ENCODE peak calls at places on chromosome 6, in eight cellular contexts. L is endothelial cell; I is epithelial cell of esophagus; G is posterior vena cava; E is GM10248; P is stimulated activated CD4-positive, alpha-beta T cell treated with anti-CD3 and anti-CD28 coated beads, Interleukin-4, amount 100 ng/mL, for 24 hours; U is foreskin fibroblast; V is M059J. M is an unnamed sample.

GRCh38 chr6:125196613-125197012 is 43.0 kb downstream of the TPD52L1 start:
- DNase-seq in L (no peak), I (no peak), E (no peak), P (no peak), V (no peak), U (no peak), G (no peak), M (no peak)

GRCh38 chr6:26390504-26390903 is 7.6 kb downstream of the BTN2A2 start:
- DNase-seq in G (no peak), V (no peak), P (no peak), E (no peak), U (no peak), I (no peak), L (no peak), M (no peak)

GRCh38 chr6:52887912-52888535 is 21.5 kb downstream of the GSTA3 start:
- DNase-seq in E (no peak), V (peak; percentile 52), G (no peak), I (peak; percentile 39), P (no peak), U (peak; percentile 29), L (no peak), M (no peak)

GRCh38 chr6:168162366-168162765 is 83.4 kb upstream of the FRMD1 start:
- DNase-seq in P (no peak), U (no peak), E (no peak), V (no peak), G (no peak), L (no peak), I (no peak), M (no peak)

GRCh38 chr6:154167163-154167562 is 128.1 kb downstream of the OPRM1 start:
- DNase-seq in U (no peak), E (no peak), G (no peak), L (no peak), I (no peak), P (no peak), V (no peak), M (no peak)

GRCh38 chr6:124881898-124882579 is 80.2 kb upstream of the RNF217 start:
- DNase-seq in V (peak; percentile 75), L (peak; percentile 23), P (no peak), U (peak; percentile 80), I (peak; percentile 67), G (no peak), E (no peak), M (no peak)

GRCh38 chr6:39553811-39554802 is 171.1 kb downstream of the KIF6 start:
- DNase-seq in U (peak; percentile 48), L (no peak), G (no peak), I (no peak), P (no peak), V (peak; percentile 21), E (no peak), M (peak; percentile 17)

GRCh38 chr6:33329058-33329457 is 11.5 kb upstream of the ZBTB22 start:
- DNase-seq in L (no peak), V (peak; percentile 31), E (no peak), G (no peak), I (peak; percentile 20), U (no peak), P (no peak), M (no peak)

GRCh38 chr6:107113460-107114212 is 1.7 kb downstream of the BEND3 start:
- DNase-seq in I (peak; percentile 14), P (no peak), G (no peak), L (no peak), V (no peak), U (no peak), E (no peak), M (no peak)

GRCh38 chr6:127939442-127940066 is 38.7 kb upstream of the THEMIS start:
- DNase-seq in E (no peak), G (no peak), P (no peak), V (peak; percentile 45), U (peak; percentile 37), L (no peak), I (peak; percentile 51), M (peak; percentile 18)

GRCh38 chr6:37480951-37481597 is 18.6 kb downstream of the CCDC167 start:
- DNase-seq in U (no peak), E (no peak), I (no peak), G (no peak), V (no peak), P (no peak), L (no peak), M (no peak)

GRCh38 chr6:119241124-119241491 is 108.5 kb downstream of the MAN1A1 start:
- DNase-seq in G (no peak), V (peak; percentile 33), U (peak; percentile 21), I (no peak), E (peak; percentile 8), L (no peak), P (no peak), M (peak; percentile 60)

GRCh38 chr6:15400572-15401004 is 154.7 kb downstream of the JARID2 start:
- DNase-seq in L (peak; percentile 39), P (no peak), V (no peak), G (no peak), I (no peak), U (no peak), E (peak; percentile 43), M (no peak)

GRCh38 chr6:158972241-158973233 is 27.5 kb downstream of the RSPH3 start:
- DNase-seq in I (peak; percentile 65), P (no peak), E (peak; percentile 47), L (no peak), V (peak; percentile 61), U (peak; percentile 69), G (no peak), M (peak; percentile 34)

GRCh38 chr6:90293319-90293937 is 3.2 kb downstream of the BACH2 start:
- DNase-seq in V (no peak), E (no peak), U (peak; percentile 32), L (no peak), I (no peak), P (no peak), G (no peak), M (no peak)

GRCh38 chr6:27605401-27606342 is 132.8 kb upstream of the ZNF184 start:
- DNase-seq in U (peak; percentile 79), I (peak; percentile 82), V (peak; percentile 90), E (peak; percentile 52), L (peak; percentile 66), G (no peak), P (no peak), M (peak; percentile 81)

M was measured in fibroblast of the conjunctiva.